ENCODE peak calls at places on chromosomes 4 and X, in four cellular contexts. E is left ventricle myocardium inferior, C is AG04450, B is testis. S is an unnamed sample.

GRCh38 chr4:53920116-53920515 is 144.3 kb downstream of the CHIC2 start:
- DNase-seq in E (no peak), C (no peak), B (no peak), S (no peak)

GRCh38 chrX:65723706-65724105 is 56.3 kb downstream of the MSN start:
- DNase-seq in E (no peak), C (no peak), B (no peak), S (no peak)

GRCh38 chrX:22237479-22237878 is 35.2 kb upstream of the CBLL2 start:
- DNase-seq in E (no peak), C (no peak), B (no peak), S (no peak)

GRCh38 chrX:68203656-68204055 is 229.6 kb downstream of the OPHN1 start:
- DNase-seq in E (no peak), C (no peak), B (no peak), S (no peak)

GRCh38 chr4:76339364-76339763 is 32.8 kb downstream of the STBD1 start:
- DNase-seq in E (no peak), C (peak), B (no peak), S (no peak)

GRCh38 chrX:84188320-84188834 is 378 bp upstream of the RPS6KA6 start:
- DNase-seq in E (peak), C (peak), B (peak), S (peak)

GRCh38 chr4:66590488-66591215 is 920.4 kb upstream of the EPHA5 start:
- DNase-seq in E (no peak), C (no peak), B (no peak), S (no peak)

GRCh38 chrX:16187024-16187698 is 19.9 kb downstream of the MAGEB17 start:
- DNase-seq in E (no peak), C (no peak), B (no peak), S (no peak)

GRCh38 chr4:99879458-99879857 is 14.8 kb downstream of the LAMTOR3 start:
- DNase-seq in E (no peak), C (no peak), B (no peak), S (no peak)

GRCh38 chr4:87451537-87451936 is 29.2 kb downstream of the NUDT9 start:
- DNase-seq in E (no peak), C (no peak), B (no peak), S (no peak)
- H3K27ac ChIP-seq in E (no peak), C (no peak), B (no peak), S (no peak)

DNA sequence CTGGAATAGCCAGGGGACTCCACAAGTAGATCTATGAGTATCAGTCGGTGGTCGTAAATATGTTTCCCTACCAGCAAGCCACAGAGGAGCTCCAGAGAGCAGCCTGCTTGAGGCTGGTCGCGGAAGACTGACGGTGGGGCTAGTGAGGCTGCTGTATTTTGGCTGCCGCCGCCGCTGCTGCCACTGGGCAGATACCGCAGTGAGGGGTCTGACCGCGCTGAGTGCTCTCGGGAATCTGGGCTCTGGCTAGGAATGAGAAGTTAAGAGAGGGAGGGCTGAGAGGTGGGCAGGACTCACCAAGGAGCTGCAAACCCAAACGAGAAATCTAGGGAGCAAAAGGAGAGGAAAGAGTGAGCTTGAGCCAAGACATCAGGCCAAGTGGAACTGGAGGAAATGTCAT is at the start of gene EXOC1L:
- DNase-seq in E (peak), C (no peak), B (peak), S (no peak)
- H3K27ac ChIP-seq in E (no peak), C (no peak), B (no peak), S (no peak)

GRCh38 chr4:123750044-123750443 is 353.4 kb downstream of the SPRY1 start:
- DNase-seq in E (peak), C (no peak), B (no peak), S (no peak)

GRCh38 chr4:123744664-123745290 is 348.2 kb downstream of the SPRY1 start:
- DNase-seq in E (peak), C (no peak), B (peak), S (no peak)

GRCh38 chr4:123746981-123747380 is 350.4 kb downstream of the SPRY1 start:
- DNase-seq in E (no peak), C (no peak), B (no peak), S (no peak)

GRCh38 chr4:123748806-123749205 is 352.2 kb downstream of the SPRY1 start:
- DNase-seq in E (no peak), C (no peak), B (no peak), S (no peak)

DNA sequence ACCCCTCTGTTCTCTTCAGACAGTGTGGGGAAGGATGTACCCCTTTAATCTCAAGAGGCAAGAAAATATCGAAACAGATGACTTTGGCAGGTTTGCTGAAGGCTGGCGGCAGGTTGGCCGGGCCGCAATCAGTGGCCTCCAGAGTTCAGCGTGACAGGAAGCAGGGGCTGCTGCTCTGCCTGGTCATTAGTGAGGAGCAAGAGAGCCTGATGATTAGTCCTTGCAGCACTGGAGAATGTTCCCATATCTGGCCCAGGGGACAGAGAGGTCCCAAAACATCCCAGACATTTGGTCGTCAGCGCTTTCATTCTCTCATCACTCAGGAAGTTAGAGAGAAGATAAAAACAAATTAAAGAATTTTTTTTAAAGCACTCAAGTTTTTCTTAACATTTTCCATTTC is 352.8 kb downstream of the SPRY1 start:
- DNase-seq in E (peak), C (no peak), B (no peak), S (no peak)
- H3K27ac ChIP-seq in E (peak), C (no peak), B (no peak), S (no peak)

GRCh38 chr4:3429651-3430050 is 12.1 kb upstream of the HGFAC start:
- DNase-seq in E (no peak), C (no peak), B (no peak), S (no peak)
- H3K27ac ChIP-seq in E (no peak), C (no peak), B (no peak), S (no peak)

S was measured in caudate nucleus.